ENCODE peak calls at places on chromosomes 3 and 15, in seven cellular contexts. One of them, this sample, is unnamed.
A peak's percentile ranks its signal among the peaks of the same experiment; 100 is the strongest.

GRCh38 chr3:52532517-52532837 is 1.2 kb downstream of the NT5DC2 start:
- DNase-seq in psoas muscle: no peak
- DNase-seq in NCI-H82: no peak
- DNase-seq in lower lobe of right lung: no peak
- DNase-seq in cardiac septum: peak; percentile 58
- DNase-seq in LNCaP clone FGC: no peak
- DNase-seq in neural crest cell: peak; percentile 13
- DNase-seq in this sample: peak; percentile 36

GRCh38 chr15:68558318-68559305 is 20.2 kb upstream of the CORO2B start:
- DNase-seq in psoas muscle: no peak
- DNase-seq in LNCaP clone FGC: no peak
- DNase-seq in cardiac septum: peak; percentile 66
- DNase-seq in NCI-H82: no peak
- DNase-seq in lower lobe of right lung: no peak
- DNase-seq in neural crest cell: no peak
- DNase-seq in this sample: peak; percentile 17

GRCh38 chr3:17817545-17817944 is 75.1 kb upstream of the TBC1D5 start:
- DNase-seq in neural crest cell: no peak
- DNase-seq in cardiac septum: no peak
- DNase-seq in lower lobe of right lung: no peak
- DNase-seq in psoas muscle: no peak
- DNase-seq in LNCaP clone FGC: no peak
- DNase-seq in NCI-H82: no peak
- DNase-seq in this sample: no peak

GRCh38 chr3:134650431-134651346 is at the start of gene KY:
- DNase-seq in neural crest cell: peak; percentile 37
- DNase-seq in psoas muscle: peak; percentile 54
- DNase-seq in lower lobe of right lung: peak; percentile 60
- DNase-seq in NCI-H82: peak; percentile 52
- DNase-seq in LNCaP clone FGC: no peak
- DNase-seq in cardiac septum: peak; percentile 87
- DNase-seq in this sample: peak; percentile 77

GRCh38 chr3:33173672-33174071 is 44.9 kb downstream of the SUSD5 start:
- DNase-seq in NCI-H82: no peak
- DNase-seq in psoas muscle: no peak
- DNase-seq in cardiac septum: no peak
- DNase-seq in lower lobe of right lung: no peak
- DNase-seq in neural crest cell: no peak
- DNase-seq in LNCaP clone FGC: no peak
- DNase-seq in this sample: no peak

GRCh38 chr3:197050511-197050910 is 20.9 kb upstream of the MELTF start:
- DNase-seq in cardiac septum: no peak
- DNase-seq in lower lobe of right lung: no peak
- DNase-seq in LNCaP clone FGC: no peak
- DNase-seq in neural crest cell: no peak
- DNase-seq in psoas muscle: no peak
- DNase-seq in NCI-H82: no peak
- DNase-seq in this sample: no peak

GRCh38 chr3:178302966-178303930 is 233.0 kb upstream of the KCNMB2 start:
- DNase-seq in lower lobe of right lung: no peak
- DNase-seq in neural crest cell: no peak
- DNase-seq in cardiac septum: no peak
- DNase-seq in psoas muscle: no peak
- DNase-seq in LNCaP clone FGC: no peak
- DNase-seq in NCI-H82: no peak
- DNase-seq in this sample: no peak

GRCh38 chr15:36965561-36966342 is 134.6 kb downstream of the MEIS2 start:
- DNase-seq in neural crest cell: no peak
- DNase-seq in NCI-H82: no peak
- DNase-seq in lower lobe of right lung: no peak
- DNase-seq in psoas muscle: no peak
- DNase-seq in LNCaP clone FGC: no peak
- DNase-seq in cardiac septum: no peak
- DNase-seq in this sample: no peak

GRCh38 chr3:156751461-156752025 is 74.6 kb upstream of the LEKR1 start:
- DNase-seq in LNCaP clone FGC: peak; percentile 13
- DNase-seq in NCI-H82: no peak
- DNase-seq in neural crest cell: no peak
- DNase-seq in cardiac septum: no peak
- DNase-seq in psoas muscle: peak; percentile 60
- DNase-seq in lower lobe of right lung: no peak
- DNase-seq in this sample: no peak

GRCh38 chr3:45896069-45896468 is 9.7 kb downstream of the CCR9 start:
- DNase-seq in cardiac septum: no peak
- DNase-seq in NCI-H82: no peak
- DNase-seq in neural crest cell: no peak
- DNase-seq in lower lobe of right lung: no peak
- DNase-seq in LNCaP clone FGC: no peak
- DNase-seq in psoas muscle: no peak
- DNase-seq in this sample: no peak

GRCh38 chr15:78093242-78094020 is 1.1 kb downstream of the SH2D7 start:
- DNase-seq in neural crest cell: no peak
- DNase-seq in cardiac septum: no peak
- DNase-seq in lower lobe of right lung: no peak
- DNase-seq in LNCaP clone FGC: no peak
- DNase-seq in NCI-H82: no peak
- DNase-seq in psoas muscle: no peak
- DNase-seq in this sample: no peak

GRCh38 chr3:195119461-195120198 is 151.3 kb downstream of the XXYLT1 start:
- DNase-seq in neural crest cell: peak; percentile 20
- DNase-seq in NCI-H82: no peak
- DNase-seq in psoas muscle: no peak
- DNase-seq in lower lobe of right lung: no peak
- DNase-seq in cardiac septum: no peak
- DNase-seq in LNCaP clone FGC: no peak
- DNase-seq in this sample: no peak

GRCh38 chr3:58369876-58370275 is 37.2 kb downstream of the PXK start:
- DNase-seq in neural crest cell: no peak
- DNase-seq in LNCaP clone FGC: no peak
- DNase-seq in NCI-H82: no peak
- DNase-seq in lower lobe of right lung: no peak
- DNase-seq in cardiac septum: no peak
- DNase-seq in psoas muscle: no peak
- DNase-seq in this sample: no peak

GRCh38 chr3:162072656-162073055 is 576.0 kb downstream of the OTOL1 start:
- DNase-seq in neural crest cell: no peak
- DNase-seq in NCI-H82: no peak
- DNase-seq in lower lobe of right lung: no peak
- DNase-seq in cardiac septum: no peak
- DNase-seq in LNCaP clone FGC: no peak
- DNase-seq in psoas muscle: no peak
- DNase-seq in this sample: no peak

GRCh38 chr3:197494366-197495058 is 61.3 kb downstream of the BDH1 start:
- DNase-seq in LNCaP clone FGC: no peak
- DNase-seq in psoas muscle: no peak
- DNase-seq in lower lobe of right lung: no peak
- DNase-seq in NCI-H82: peak; percentile 98
- DNase-seq in neural crest cell: no peak
- DNase-seq in cardiac septum: no peak
- DNase-seq in this sample: peak; percentile 67

GRCh38 chr3:64488938-64489337 is 198.9 kb downstream of the ADAMTS9 start:
- DNase-seq in lower lobe of right lung: no peak
- DNase-seq in NCI-H82: peak; percentile 35
- DNase-seq in cardiac septum: no peak
- DNase-seq in psoas muscle: no peak
- DNase-seq in LNCaP clone FGC: no peak
- DNase-seq in neural crest cell: no peak
- DNase-seq in this sample: no peak

GRCh38 chr15:43169888-43170287 is 15.3 kb upstream of the CCNDBP1 start:
- DNase-seq in LNCaP clone FGC: no peak
- DNase-seq in psoas muscle: no peak
- DNase-seq in NCI-H82: no peak
- DNase-seq in lower lobe of right lung: no peak
- DNase-seq in neural crest cell: no peak
- DNase-seq in cardiac septum: no peak
- DNase-seq in this sample: no peak

GRCh38 chr3:81864273-81864672 is 102.8 kb upstream of the GBE1 start:
- DNase-seq in neural crest cell: no peak
- DNase-seq in psoas muscle: no peak
- DNase-seq in NCI-H82: peak; percentile 8
- DNase-seq in lower lobe of right lung: no peak
- DNase-seq in LNCaP clone FGC: no peak
- DNase-seq in cardiac septum: no peak
- DNase-seq in this sample: no peak

This sample was measured in D341Med.